ENCODE peak calls at places on chromosomes 4 and X, in eight cellular contexts. V, R, E, O, S, G, F and N are unnamed samples.

GRCh38 chr4:121594796-121595526 is 101.8 kb downstream of the ANXA5 start:
- DNase-seq in V (no peak), O (no peak), G (no peak), R (no peak), F (no peak), S (no peak), E (no peak), N (no peak)

GRCh38 chr4:93169966-93170365 is 658.6 kb upstream of the ATOH1 start:
- DNase-seq in O (no peak), E (no peak), F (no peak), V (no peak), S (no peak), R (no peak), G (no peak), N (no peak)

GRCh38 chr4:108060164-108060563 is 70.5 kb downstream of the HADH start:
- DNase-seq in F (no peak), S (no peak), E (no peak), G (peak; percentile 35), O (no peak), R (no peak), V (peak; percentile 41), N (no peak)

GRCh38 chr4:23237771-23238170 is 545.0 kb downstream of the GBA3 start:
- DNase-seq in F (no peak), V (no peak), O (no peak), E (no peak), R (no peak), G (no peak), S (no peak), N (peak; percentile 73)

GRCh38 chr4:85860066-85860465 is 385.1 kb downstream of the ARHGAP24 start:
- DNase-seq in E (no peak), F (no peak), R (no peak), V (no peak), O (no peak), S (no peak), G (no peak), N (no peak)

GRCh38 chr4:76658231-76659102 is 223.4 kb downstream of the SHROOM3 start:
- DNase-seq in O (no peak), S (no peak), V (no peak), F (no peak), G (no peak), E (no peak), R (no peak), N (no peak)

GRCh38 chrX:28273751-28274150 is 292.5 kb upstream of the DCAF8L1 start:
- DNase-seq in R (no peak), O (no peak), G (no peak), E (no peak), F (no peak), V (no peak), S (no peak), N (no peak)

GRCh38 chr4:20252656-20253271 is 1.1 kb downstream of the SLIT2 start:
- DNase-seq in G (no peak), V (no peak), O (no peak), E (peak; percentile 51), R (peak; percentile 67), S (peak; percentile 52), F (peak; percentile 75), N (peak; percentile 52)

GRCh38 chrX:7334253-7334935 is 186.4 kb upstream of the PUDP start:
- DNase-seq in S (no peak), R (no peak), V (no peak), O (no peak), E (no peak), G (no peak), F (no peak), N (no peak)

GRCh38 chr4:76897522-76898384 is at the start of gene SOWAHB:
- DNase-seq in F (no peak), R (peak; percentile 63), O (no peak), G (no peak), S (no peak), E (peak; percentile 84), V (peak; percentile 69), N (peak; percentile 96)

GRCh38 chr4:24644983-24645764 is 60.8 kb upstream of the DHX15 start:
- DNase-seq in O (no peak), S (no peak), F (no peak), E (no peak), R (no peak), G (no peak), V (no peak), N (no peak)

GRCh38 chr4:55545681-55546632 is 752 bp downstream of the CLOCK start:
- DNase-seq in R (peak; percentile 84), F (peak; percentile 94), S (peak; percentile 75), E (peak; percentile 66), O (peak; percentile 92), V (peak; percentile 34), G (peak; percentile 74), N (peak; percentile 87)

GRCh38 chrX:111410451-111410850 is 1.5 kb downstream of the DCX start:
- DNase-seq in F (no peak), O (no peak), E (no peak), R (no peak), V (no peak), G (no peak), S (no peak), N (no peak)

GRCh38 chrX:54807524-54808108 is at the start of gene MAGED2:
- DNase-seq in S (peak; percentile 43), F (peak; percentile 85), E (no peak), O (no peak), G (peak; percentile 25), R (no peak), V (no peak), N (no peak)

GRCh38 chrX:96433409-96434122 is 251.1 kb upstream of the DIAPH2 start:
- DNase-seq in V (no peak), F (no peak), O (no peak), S (no peak), R (no peak), E (no peak), G (no peak), N (no peak)

GRCh38 chrX:69238153-69238959 is 73.1 kb upstream of the PJA1 start:
- DNase-seq in E (no peak), V (no peak), R (no peak), G (no peak), F (no peak), S (no peak), O (no peak), N (no peak)

GRCh38 chr4:121484633-121485032 is 103.8 kb upstream of the QRFPR start:
- DNase-seq in S (no peak), O (no peak), F (peak; percentile 51), E (no peak), V (peak; percentile 29), R (no peak), G (peak; percentile 15), N (no peak)

GRCh38 chr4:1379801-1380331 is 26.4 kb downstream of the NKX1-1 start:
- DNase-seq in O (no peak), S (no peak), E (peak; percentile 35), R (peak; percentile 59), V (no peak), G (no peak), F (peak; percentile 61), N (peak; percentile 4)

DNA sequence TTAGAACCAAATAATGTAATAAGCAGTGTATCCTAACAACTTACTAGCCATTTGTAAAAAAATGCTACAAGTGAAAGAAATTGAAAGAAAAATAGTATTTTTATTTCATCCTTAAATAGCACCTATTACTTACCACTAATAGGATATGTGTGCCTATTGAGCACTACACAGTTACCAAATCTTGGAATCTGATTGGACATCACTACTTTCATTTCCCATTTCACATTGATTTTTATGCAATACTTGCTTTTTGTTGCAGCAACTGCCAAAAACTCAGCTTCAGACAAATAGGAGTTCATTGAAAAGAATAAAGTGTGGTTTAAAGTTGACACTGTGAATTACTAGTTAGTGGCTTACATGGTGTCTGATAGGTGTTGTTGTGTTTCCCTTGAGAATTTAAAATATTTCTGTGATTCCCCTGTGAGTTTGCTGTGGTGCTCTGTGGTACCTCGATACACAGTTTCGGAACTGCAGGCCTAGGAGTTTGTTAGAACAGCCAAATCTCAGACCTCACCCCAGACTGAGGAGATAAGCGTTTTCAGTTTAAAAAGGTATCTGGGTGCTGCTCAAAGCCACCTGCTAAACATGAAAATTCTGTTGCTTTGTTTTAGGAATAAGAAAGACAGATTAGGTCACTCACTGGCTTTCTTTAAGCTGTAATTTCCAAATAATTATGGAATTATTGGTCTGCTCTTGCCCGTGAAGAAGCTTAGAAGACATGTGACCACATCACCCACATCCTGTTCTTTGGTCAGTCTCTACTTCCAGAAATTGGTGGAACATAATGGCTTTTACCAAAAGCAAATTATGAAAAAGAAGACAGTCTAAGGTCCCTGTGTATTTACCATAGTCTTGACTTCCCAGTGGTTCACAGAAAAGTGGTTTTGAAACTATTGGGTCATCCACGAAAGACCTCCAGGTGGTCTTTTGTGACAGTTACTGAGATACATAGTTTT is 97.8 kb downstream of the SYTL5 start:
- DNase-seq in R (no peak), E (no peak), F (no peak), G (no peak), S (no peak), V (no peak), O (no peak), N (no peak)
- H3K4me1 ChIP-seq in R (peaks cover 3% of the 10 kb centered on the region), E (no peaks in the 10 kb centered on the region), F (no peaks in the 10 kb centered on the region), G (peaks cover 3% of the 10 kb centered on the region), S (no peaks in the 10 kb centered on the region), V (no peaks in the 10 kb centered on the region), O (no peaks in the 10 kb centered on the region), N (peaks cover 10% of the 10 kb centered on the region)

GRCh38 chrX:129649268-129650182 is 5.2 kb downstream of the APLN start:
- DNase-seq in O (peak; percentile 12), F (no peak), S (no peak), R (no peak), G (no peak), V (no peak), E (no peak), N (no peak)
- H3K4me3 ChIP-seq in O (no peak overlapping the region), F (no peak overlapping the region), S (no peak overlapping the region), R (no peak overlapping the region), G (no peak overlapping the region), V (no peak overlapping the region), E (no peak overlapping the region), N (no peak overlapping the region)

GRCh38 chr4:2755821-2756690 is at the start of gene TNIP2:
- DNase-seq in S (peak; percentile 84), G (peak; percentile 98), R (peak; percentile 94), F (peak; percentile 96), O (peak; percentile 97), V (no peak), E (peak; percentile 88), N (peak; percentile 91)
- TF ChIP-seq POLR2A in S (peak; percentile 26), G (peak; percentile 71), R (peak; percentile 57), F (peak; percentile 65), O (no peak), V (no peak), E (no peak), N (peak; percentile 84)

GRCh38 chrX:101370888-101371504 is 15.0 kb downstream of the BTK start:
- DNase-seq in R (no peak), V (no peak), S (no peak), G (no peak), E (no peak), F (no peak), O (no peak), N (no peak)
- H3K4me1 ChIP-seq in R (no peaks in the 10 kb centered on the region), V (no peaks in the 10 kb centered on the region), S (no peaks in the 10 kb centered on the region), G (no peaks in the 10 kb centered on the region), E (no peaks in the 10 kb centered on the region), F (peaks cover 11% of the 10 kb centered on the region), O (no peaks in the 10 kb centered on the region), N (no peaks in the 10 kb centered on the region)